ENCODE peak calls at places on chromosome 1, in eight cellular contexts. J is kidney glomerular epithelial cell, V is NCI-H510A treated with DMSO at 0.1 percent for 48 hours, X is AG04449, B is activated T-cell treated with anti-CD3 and anti-CD28 coated beads for 1 hour, K is epithelial cell of prostate, P is nephron progenitor cell, E is NCI-H1105 treated with DMSO at 0.1 percent for 48 hours. Q is an unnamed sample.

GRCh38 chr1:168582690-168583325 is 6.4 kb downstream of the XCL1 start:
- DNase-seq in J (peak), X (no peak), E (no peak), K (no peak), B (no peak), P (peak), V (no peak), Q (no peak)

GRCh38 chr1:196678510-196678884 is 26.7 kb downstream of the CFH start:
- DNase-seq in B (no peak), X (peak), V (no peak), P (no peak), E (no peak), K (no peak), J (no peak), Q (no peak)

GRCh38 chr1:201468501-201468843 is 516 bp downstream of the PHLDA3 start:
- DNase-seq in B (no peak), P (peak), V (peak), J (no peak), X (no peak), K (no peak), E (no peak), Q (no peak)

GRCh38 chr1:169483500-169483966 is 2.2 kb downstream of the SLC19A2 start:
- DNase-seq in B (no peak), X (no peak), J (no peak), V (peak), K (no peak), E (no peak), P (no peak), Q (no peak)

GRCh38 chr1:180231506-180232420 is 1.7 kb downstream of the LHX4 start:
- DNase-seq in E (peak), B (no peak), J (peak), X (no peak), K (no peak), V (no peak), P (peak), Q (no peak)

GRCh38 chr1:209583408-209583807 is at the start of gene CAMK1G:
- DNase-seq in X (peak), J (peak), K (no peak), B (no peak), P (peak), V (no peak), E (no peak), Q (no peak)

GRCh38 chr1:14300991-14301703 is 297.3 kb upstream of the KAZN start:
- DNase-seq in E (no peak), V (no peak), J (peak), B (no peak), P (no peak), K (peak), X (no peak), Q (peak)

GRCh38 chr1:59124166-59124565 is 172.7 kb upstream of the FGGY start:
- DNase-seq in P (no peak), K (no peak), V (no peak), E (no peak), J (no peak), B (no peak), X (no peak), Q (no peak)

GRCh38 chr1:24970399-24970753 is 40.3 kb upstream of the RUNX3 start:
- DNase-seq in J (no peak), V (no peak), B (no peak), P (peak), K (no peak), X (no peak), E (no peak), Q (no peak)

GRCh38 chr1:111234258-111234657 is 6.7 kb downstream of the CHI3L2 start:
- DNase-seq in V (no peak), E (no peak), K (no peak), B (no peak), X (no peak), J (peak), P (no peak), Q (no peak)

GRCh38 chr1:207745839-207746767 is 5.8 kb upstream of the CD46 start:
- DNase-seq in X (no peak), J (no peak), P (no peak), K (no peak), V (no peak), B (no peak), E (no peak), Q (no peak)

GRCh38 chr1:213993929-213994328 is 6.2 kb downstream of the PROX1 start:
- DNase-seq in J (no peak), X (no peak), V (peak), P (no peak), K (no peak), B (no peak), E (no peak), Q (no peak)

GRCh38 chr1:202888204-202888506 is 794 bp downstream of the RABIF start:
- DNase-seq in V (no peak), K (no peak), B (no peak), J (peak), P (no peak), E (no peak), X (no peak), Q (no peak)